ENCODE peak calls at places on chromosomes 5 and 9, in seven cellular contexts. O is transverse colon, Q is HEK293T, Y is sciatic nerve, D is cardiac muscle cell, A is right lobe of liver, S is sigmoid colon. U is an unnamed sample.

GRCh38 chr5:141807732-141808131 is 70.5 kb downstream of the PCDH1 start:
- DNase-seq in O (no peak), Q (no peak), Y (no peak), D (no peak), A (no peak), S (no peak), U (no peak)

GRCh38 chr5:159698322-159698721 is 218.0 kb upstream of the ADRA1B start:
- DNase-seq in O (no peak), Q (no peak), Y (no peak), D (no peak), A (no peak), S (no peak), U (no peak)

GRCh38 chr5:3375586-3376311 is 219.9 kb upstream of the IRX1 start:
- DNase-seq in O (no peak), Q (no peak), Y (no peak), D (no peak), A (peak; percentile 12), S (no peak), U (no peak)

GRCh38 chr5:38807570-38808461 is 38.0 kb upstream of the OSMR start:
- DNase-seq in O (no peak), Q (no peak), Y (no peak), D (no peak), A (no peak), S (no peak), U (no peak)

GRCh38 chr5:94740328-94740727 is 121.9 kb downstream of the SLF1 start:
- DNase-seq in O (no peak), Q (no peak), Y (no peak), D (no peak), A (no peak), S (no peak), U (no peak)

GRCh38 chr5:164137095-164137494 is 631.7 kb downstream of the MAT2B start:
- DNase-seq in O (no peak), Q (no peak), Y (no peak), D (no peak), A (no peak), S (no peak), U (no peak)

GRCh38 chr9:4464911-4465513 is 25.3 kb upstream of the SLC1A1 start:
- DNase-seq in O (no peak), Q (no peak), Y (no peak), D (no peak), A (no peak), S (no peak), U (no peak)

GRCh38 chr5:122078116-122078865 is at the start of gene LOX:
- DNase-seq in O (peak; percentile 61), Q (peak; percentile 68), Y (peak; percentile 85), D (peak; percentile 74), A (peak; percentile 62), S (peak; percentile 95), U (no peak)

GRCh38 chr5:15592728-15593127 is 92.7 kb downstream of the FBXL7 start:
- DNase-seq in O (no peak), Q (no peak), Y (no peak), D (no peak), A (no peak), S (no peak), U (no peak)

GRCh38 chr5:61784337-61784736 is 452.3 kb downstream of the ZSWIM6 start:
- DNase-seq in O (no peak), Q (no peak), Y (no peak), D (no peak), A (no peak), S (no peak), U (no peak)

GRCh38 chr9:98108540-98109031 is 10.4 kb downstream of the TRIM14 start:
- DNase-seq in O (no peak), Q (no peak), Y (no peak), D (no peak), A (no peak), S (no peak), U (peak; percentile 56)

GRCh38 chr5:147617191-147617606 is 107.3 kb upstream of the DPYSL3 start:
- DNase-seq in O (no peak), Q (no peak), Y (no peak), D (no peak), A (no peak), S (no peak), U (no peak)

GRCh38 chr9:128705051-128705965 is 3.0 kb downstream of the PKN3 start:
- DNase-seq in O (no peak), Q (no peak), Y (peak; percentile 47), D (no peak), A (peak; percentile 45), S (peak; percentile 50), U (no peak)

GRCh38 chr9:7104625-7105024 is 346.9 kb downstream of the KDM4C start:
- DNase-seq in O (no peak), Q (no peak), Y (no peak), D (peak; percentile 36), A (no peak), S (no peak), U (no peak)

U was measured in HL-60.